ENCODE peak calls at places on chromosome 13, in nine cellular contexts. A, Z, K, C, O, L, J, F and I are unnamed samples.

GRCh38 chr13:77079902-77080413 is 53.0 kb upstream of the FBXL3 start:
- DNase-seq in A (no peak), O (no peak), J (peak; percentile 7), K (no peak), C (no peak), F (no peak), L (no peak), Z (no peak), I (no peak)

GRCh38 chr13:32019612-32020233 is 11.9 kb upstream of the FRY start:
- DNase-seq in O (no peak), K (peak; percentile 49), J (peak; percentile 88), Z (no peak), L (no peak), A (peak; percentile 38), C (peak; percentile 78), F (peak; percentile 76), I (peak; percentile 87)

GRCh38 chr13:30968734-30969335 is 36.4 kb downstream of the TEX26 start:
- DNase-seq in F (peak; percentile 71), K (no peak), O (no peak), L (no peak), Z (peak; percentile 23), C (peak; percentile 37), J (peak; percentile 59), A (no peak), I (peak; percentile 72)

GRCh38 chr13:101569807-101570206 is 117.3 kb downstream of the ITGBL1 start:
- DNase-seq in C (no peak), K (peak; percentile 70), Z (no peak), L (no peak), J (no peak), O (no peak), F (no peak), A (no peak), I (no peak)

GRCh38 chr13:21538280-21538679 is 65.7 kb downstream of the MICU2 start:
- DNase-seq in K (no peak), F (no peak), C (no peak), A (no peak), Z (no peak), L (no peak), J (no peak), O (no peak), I (no peak)

GRCh38 chr13:50170447-50171037 is 155.3 kb downstream of the KCNRG start:
- DNase-seq in C (peak; percentile 61), L (no peak), J (peak; percentile 59), K (peak; percentile 32), O (no peak), F (peak; percentile 46), Z (no peak), A (no peak), I (peak; percentile 71)

GRCh38 chr13:52848455-52849190 is at the start of gene PCDH8:
- DNase-seq in A (no peak), J (no peak), F (no peak), L (no peak), C (no peak), K (no peak), O (no peak), Z (no peak), I (no peak)

GRCh38 chr13:88744289-88744688 is 1073.1 kb downstream of the SLITRK5 start:
- DNase-seq in J (no peak), K (no peak), L (no peak), C (no peak), A (no peak), O (no peak), Z (no peak), F (no peak), I (no peak)

GRCh38 chr13:33235564-33235963 is 50.0 kb downstream of the STARD13 start:
- DNase-seq in L (no peak), Z (no peak), C (peak; percentile 67), A (no peak), K (peak; percentile 49), O (no peak), J (no peak), F (no peak), I (peak; percentile 55)

DNA sequence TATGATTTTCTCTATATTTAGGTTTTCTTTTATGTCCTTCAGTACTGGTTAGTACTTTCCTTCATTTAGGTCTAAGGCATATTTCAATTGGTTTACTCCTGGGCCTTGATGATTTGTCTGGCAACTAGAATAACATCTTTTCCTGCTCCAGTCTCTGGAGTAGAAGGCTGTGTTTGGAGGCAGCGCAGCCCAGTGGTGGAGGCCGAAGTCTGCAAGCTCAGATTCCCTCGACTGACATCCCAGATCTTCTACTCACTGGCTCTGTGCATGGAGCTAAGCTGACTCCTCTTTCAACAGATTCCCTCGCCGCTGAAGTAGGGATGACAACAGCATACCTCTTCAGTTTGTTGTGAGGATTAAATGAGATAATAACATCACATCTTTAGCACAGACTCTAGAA is 141.0 kb downstream of the RAP2A start:
- DNase-seq in C (peak; percentile 62), K (peak; percentile 59), A (peak; percentile 24), L (peak; percentile 27), O (no peak), Z (no peak), F (peak; percentile 3), J (peak; percentile 64), I (peak; percentile 40)
- TF ChIP-seq CTCF in C (peak; percentile 74), K (peak; percentile 72), A (peak; percentile 39), L (peak; percentile 63), O (peak; percentile 41), Z (peak; percentile 53), F (peak; percentile 50), J (peak; percentile 62), I (peak; percentile 62)

GRCh38 chr13:95707442-95708389 is 30.8 kb downstream of the DNAJC3 start:
- DNase-seq in F (no peak), O (no peak), A (no peak), Z (no peak), C (no peak), L (no peak), J (no peak), K (no peak), I (no peak)

GRCh38 chr13:95707035-95707434 is 30.1 kb downstream of the DNAJC3 start:
- DNase-seq in K (no peak), O (no peak), A (no peak), L (no peak), Z (no peak), J (no peak), F (no peak), C (no peak), I (no peak)

GRCh38 chr13:95708390-95708774 is 31.4 kb downstream of the DNAJC3 start:
- DNase-seq in L (no peak), O (no peak), K (no peak), F (no peak), Z (no peak), C (no peak), A (no peak), J (no peak), I (no peak)

GRCh38 chr13:95710313-95710712 is 33.4 kb downstream of the DNAJC3 start:
- DNase-seq in J (peak; percentile 71), L (no peak), Z (no peak), A (no peak), K (peak; percentile 50), F (peak; percentile 61), C (peak; percentile 93), O (no peak), I (peak; percentile 69)

GRCh38 chr13:95709101-95709500 is 32.2 kb downstream of the DNAJC3 start:
- DNase-seq in C (no peak), Z (no peak), O (no peak), F (no peak), K (no peak), J (no peak), L (no peak), A (no peak), I (peak; percentile 39)
- H3K4me3 ChIP-seq in C (no peak overlapping the region), Z (no peak overlapping the region), O (no peak overlapping the region), F (no peak overlapping the region), K (no peak overlapping the region), J (no peak overlapping the region), L (no peak overlapping the region), A (no peak overlapping the region), I (no peak overlapping the region)

DNA sequence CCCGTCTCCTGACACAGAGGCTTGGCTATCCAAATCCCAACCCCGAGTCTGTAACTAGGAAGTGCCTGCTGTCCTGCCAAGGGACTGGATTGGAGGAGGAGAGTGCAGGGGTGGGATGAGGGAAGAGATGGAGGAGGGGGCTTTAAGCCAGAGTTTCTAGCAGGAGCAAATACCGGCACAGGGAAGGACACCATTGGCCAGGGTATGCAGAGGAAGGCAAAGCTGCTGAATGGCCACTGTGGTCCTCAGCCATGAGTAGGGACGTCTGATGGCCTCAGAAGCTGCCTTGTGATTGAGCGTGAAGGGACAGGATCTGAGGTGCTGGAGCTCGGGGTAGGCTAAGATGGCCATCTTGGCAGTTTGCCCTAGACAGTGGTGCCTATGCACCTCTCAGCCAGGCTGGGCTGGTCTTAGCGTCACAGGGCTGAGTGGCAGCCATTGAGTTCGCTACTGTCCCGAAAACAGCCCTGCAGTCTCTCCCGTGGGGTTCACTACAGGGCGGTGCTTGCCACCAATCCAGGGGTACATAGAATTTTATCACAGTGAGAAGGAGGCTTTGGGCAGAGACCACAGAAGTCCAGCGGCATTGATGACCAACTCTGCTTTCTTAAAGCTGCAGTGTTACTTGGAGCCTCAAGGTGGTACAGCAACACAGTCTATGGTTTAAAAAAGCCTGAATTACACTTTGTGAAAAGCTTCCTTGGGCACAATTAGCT is 61.8 kb downstream of the AKAP11 start:
- DNase-seq in O (no peak), Z (no peak), C (peak; percentile 76), K (peak; percentile 62), L (no peak), A (no peak), J (peak; percentile 67), F (peak; percentile 67), I (peak; percentile 71)
- TF ChIP-seq CTCF in O (peak; percentile 31), Z (no peak), C (peak; percentile 73), K (peak; percentile 77), L (peak; percentile 31), A (no peak), J (peak; percentile 70), F (peak; percentile 79), I (peak; percentile 82)

GRCh38 chr13:34943675-34944634 is 1.9 kb downstream of the NBEA start:
- DNase-seq in L (no peak), J (no peak), O (no peak), A (no peak), F (no peak), C (no peak), Z (no peak), K (peak; percentile 30), I (no peak)
- H3K4me3 ChIP-seq in L (peak overlapping the region; percentile 82), J (peak overlapping the region; percentile 71), O (peak overlapping the region; percentile 79), A (no peak overlapping the region), F (peak overlapping the region; percentile 68), C (no peak overlapping the region), Z (peak overlapping the region; percentile 73), K (peak overlapping the region; percentile 92), I (no peak overlapping the region)

GRCh38 chr13:29081036-29081435 is 260.9 kb downstream of the MTUS2 start:
- DNase-seq in L (no peak), K (no peak), Z (no peak), O (no peak), J (no peak), A (no peak), C (no peak), F (no peak), I (no peak)
- TF ChIP-seq CTCF in L (peak; percentile 21), K (no peak), Z (no peak), O (no peak), J (no peak), A (no peak), C (no peak), F (no peak), I (no peak)

DNA sequence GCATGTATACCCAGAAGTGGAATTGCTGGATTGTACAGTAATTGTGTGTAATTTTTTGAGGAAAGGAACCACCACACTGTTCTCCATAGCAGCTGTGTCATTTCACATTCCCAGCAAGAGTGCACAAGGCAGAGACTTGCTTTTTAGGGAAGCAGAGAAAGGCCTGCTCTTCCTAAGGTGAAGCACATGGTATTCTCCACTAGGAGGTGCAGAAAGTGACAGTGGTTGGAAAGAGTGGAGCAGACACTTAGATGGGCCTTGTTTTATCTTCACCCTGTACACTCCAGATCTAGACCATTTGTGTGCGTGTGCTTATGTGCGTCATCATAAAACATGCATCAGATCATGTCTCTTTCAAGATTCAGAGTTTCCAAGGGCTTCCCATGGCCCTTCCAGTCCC is 35.0 kb downstream of the FAM124A start:
- DNase-seq in Z (no peak), F (no peak), O (no peak), L (no peak), C (no peak), J (no peak), A (no peak), K (no peak), I (no peak)
- H3K4me3 ChIP-seq in Z (no peak overlapping the region), F (no peak overlapping the region), O (no peak overlapping the region), L (no peak overlapping the region), C (no peak overlapping the region), J (no peak overlapping the region), A (no peak overlapping the region), K (no peak overlapping the region), I (no peak overlapping the region)